ENCODE peak calls at places on chromosomes 3 and 15, in four cellular contexts. Q is K562, N is WTC11, V is HepG2. L is an unnamed sample.
A peak's percentile ranks its signal among the peaks of the same experiment; 100 is the strongest.

GRCh38 chr3:65252266-65252665 is 564.5 kb upstream of the ADAMTS9 start:
- DNase-seq in V (no peak), N (no peak), Q (no peak), L (no peak)

GRCh38 chr15:71657141-71657540 is 153.2 kb upstream of the NR2E3 start:
- DNase-seq in N (no peak), Q (no peak), V (peak; percentile 42), L (no peak)

GRCh38 chr15:101615986-101616848 is 36.0 kb downstream of the TM2D3 start:
- DNase-seq in V (peak; percentile 60), Q (peak; percentile 91), N (peak; percentile 77), L (peak; percentile 85)

GRCh38 chr3:72299321-72299802 is 514.4 kb upstream of the PROK2 start:
- DNase-seq in Q (no peak), N (no peak), V (no peak), L (no peak)

GRCh38 chr3:30225021-30225420 is 381.4 kb upstream of the TGFBR2 start:
- DNase-seq in Q (no peak), V (no peak), N (no peak), L (no peak)

GRCh38 chr3:156010829-156011228 is 109.5 kb upstream of the KCNAB1 start:
- DNase-seq in V (peak; percentile 13), N (peak; percentile 31), Q (no peak), L (peak; percentile 32)

GRCh38 chr3:190825389-190826016 is 37.0 kb downstream of the GMNC start:
- DNase-seq in V (no peak), Q (no peak), N (no peak), L (no peak)

GRCh38 chr3:131107637-131108433 is 81.2 kb downstream of the NEK11 start:
- DNase-seq in N (no peak), V (peak; percentile 60), Q (no peak), L (no peak)

GRCh38 chr15:81939604-81940440 is 106.0 kb downstream of the MEX3B start:
- DNase-seq in Q (peak; percentile 51), N (peak; percentile 46), V (peak; percentile 19), L (peak; percentile 35)

GRCh38 chr3:32994045-32994444 is 42.6 kb downstream of the CCR4 start:
- DNase-seq in N (no peak), Q (no peak), V (no peak), L (no peak)

GRCh38 chr3:56339244-56339643 is 129.0 kb downstream of the ERC2 start:
- DNase-seq in V (no peak), N (no peak), Q (no peak), L (no peak)

GRCh38 chr15:49242820-49243219 is 72.8 kb downstream of the GALK2 start:
- DNase-seq in Q (no peak), N (no peak), V (no peak), L (no peak)

GRCh38 chr3:61202086-61202485 is 49.2 kb downstream of the FHIT start:
- DNase-seq in Q (no peak), N (no peak), V (no peak), L (no peak)

GRCh38 chr15:92898988-92899909 is 875 bp upstream of the CHD2 start:
- DNase-seq in V (no peak), Q (no peak), N (no peak), L (no peak)

GRCh38 chr3:126955004-126955790 is 27.7 kb upstream of the PLXNA1 start:
- DNase-seq in Q (no peak), N (peak; percentile 5), V (no peak), L (no peak)

GRCh38 chr3:59374091-59374490 is 324.3 kb upstream of the CFAP20DC start:
- DNase-seq in N (no peak), Q (no peak), V (no peak), L (no peak)

GRCh38 chr3:165233521-165234195 is 37.5 kb upstream of the SLITRK3 start:
- DNase-seq in N (no peak), Q (no peak), V (no peak), L (no peak)

GRCh38 chr3:31798840-31799239 is 182.2 kb downstream of the OSBPL10 start:
- DNase-seq in Q (no peak), V (no peak), N (no peak), L (no peak)

GRCh38 chr15:80580536-80581260 is 114.4 kb upstream of the ABHD17C start:
- DNase-seq in N (no peak), V (no peak), Q (no peak), L (no peak)

GRCh38 chr3:138078901-138079344 is 36.5 kb downstream of the DZIP1L start:
- DNase-seq in V (peak; percentile 32), Q (no peak), N (no peak), L (no peak)

GRCh38 chr3:128271536-128272332 is 118.5 kb downstream of the EEFSEC start:
- DNase-seq in Q (no peak), V (no peak), N (no peak), L (no peak)

DNA sequence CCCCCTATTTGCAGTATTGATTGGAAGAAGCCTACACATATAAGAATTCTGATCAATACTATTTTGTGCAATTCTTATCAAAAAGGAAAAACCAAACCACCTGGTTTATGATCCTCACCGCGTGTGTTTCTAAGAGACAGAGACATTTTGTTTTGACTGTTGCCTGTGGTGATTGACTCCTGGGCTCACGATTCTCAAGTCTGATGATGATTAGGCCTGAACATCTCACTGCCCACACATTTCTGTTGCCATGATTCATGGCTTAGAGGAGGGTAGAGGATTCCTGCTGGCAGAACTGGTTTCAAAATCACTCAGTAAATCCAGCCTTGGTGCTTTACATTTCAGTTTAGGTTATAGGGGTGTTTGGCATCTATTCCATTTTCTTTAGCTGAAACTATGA is 88.3 kb upstream of the UBE3A start:
- DNase-seq in N (no peak), V (no peak), Q (no peak), L (no peak)
- TF ChIP-seq ELF4 in N (no peak), V (no peak), Q (no peak), L (no peak)

GRCh38 chr3:140854961-140855360 is 86.7 kb upstream of the SLC25A36 start:
- DNase-seq in N (no peak), Q (no peak), V (no peak), L (no peak)
- TF ChIP-seq ELF4 in N (no peak), Q (no peak), V (no peak), L (no peak)

GRCh38 chr3:107543666-107544065 is 20.9 kb downstream of the BBX start:
- DNase-seq in V (peak; percentile 12), N (no peak), Q (no peak), L (no peak)
- TF ChIP-seq ELF4 in V (no peak), N (no peak), Q (no peak), L (no peak)

GRCh38 chr3:150913174-150913922 is 8.1 kb upstream of the MINDY4B start:
- DNase-seq in Q (no peak), N (no peak), V (no peak), L (no peak)
- TF ChIP-seq ELF4 in Q (no peak), N (no peak), V (no peak), L (no peak)

GRCh38 chr3:8052599-8053185 is 448.9 kb upstream of the LMCD1 start:
- DNase-seq in N (no peak), V (no peak), Q (no peak), L (no peak)
- TF ChIP-seq ELF4 in N (no peak), V (no peak), Q (no peak), L (no peak)

GRCh38 chr3:188320757-188321156 is 166.8 kb downstream of the LPP start:
- DNase-seq in V (no peak), N (no peak), Q (no peak), L (no peak)
- TF ChIP-seq ELF4 in V (no peak), N (no peak), Q (no peak), L (no peak)

GRCh38 chr15:40392986-40393948 is 10.7 kb downstream of the KNSTRN start:
- DNase-seq in N (no peak), Q (no peak), V (no peak), L (no peak)
- TF ChIP-seq ELF4 in N (no peak), Q (no peak), V (no peak), L (no peak)

GRCh38 chr3:66385066-66385465 is 115.8 kb downstream of the LRIG1 start:
- DNase-seq in Q (no peak), V (no peak), N (no peak), L (no peak)

GRCh38 chr3:66386011-66386924 is 114.6 kb downstream of the LRIG1 start:
- DNase-seq in N (no peak), Q (no peak), V (no peak), L (no peak)

GRCh38 chr3:66383998-66384745 is 116.7 kb downstream of the LRIG1 start:
- DNase-seq in N (no peak), Q (no peak), V (no peak), L (no peak)

GRCh38 chr3:66390013-66390412 is 110.8 kb downstream of the LRIG1 start:
- DNase-seq in Q (no peak), N (no peak), V (no peak), L (no peak)

DNA sequence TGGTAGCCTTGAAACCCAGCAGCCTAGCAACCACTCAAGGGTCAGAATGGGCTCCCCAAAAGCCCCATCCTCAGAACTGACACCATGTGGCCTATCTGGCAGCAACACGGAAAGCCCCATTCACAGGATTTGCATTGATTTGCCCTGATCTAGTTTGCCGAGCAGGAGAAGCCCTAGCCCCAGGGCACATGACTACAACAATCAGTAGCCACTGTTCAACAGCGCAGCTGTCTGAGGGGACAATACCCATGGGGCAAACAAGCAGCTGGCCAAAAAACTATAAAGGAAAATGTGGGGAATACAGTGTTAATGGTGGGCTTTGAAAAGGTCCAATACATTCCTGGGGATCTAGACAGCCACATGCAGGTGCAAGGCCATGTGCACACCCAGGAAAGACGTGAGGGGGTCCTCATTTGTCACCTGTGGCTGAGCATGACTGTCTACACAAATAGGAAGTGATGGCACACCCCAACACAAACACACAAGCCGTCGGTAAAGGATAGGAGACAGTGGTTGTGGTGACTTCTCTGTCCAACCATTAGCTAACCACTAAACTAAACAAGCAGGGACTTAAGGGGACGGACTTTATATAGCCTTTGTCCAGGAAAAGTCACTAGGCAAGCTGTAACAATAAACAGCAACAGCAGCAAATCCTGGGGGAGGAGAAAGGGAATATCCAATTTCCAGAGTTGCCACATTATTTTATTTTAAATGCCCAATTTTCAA is 113.7 kb downstream of the LRIG1 start:
- DNase-seq in V (no peak), Q (no peak), N (no peak), L (no peak)
- TF ChIP-seq ELF4 in V (no peak), Q (no peak), N (no peak), L (no peak)

L was measured in HEK293T.